ENCODE peak calls at places on chromosome 16, in four cellular contexts. F, X, D and E are unnamed samples.

GRCh38 chr16:22296225-22297113 is 740 bp upstream of the POLR3E start:
- DNase-seq in D (no peak), X (no peak), F (no peak), E (no peak)

GRCh38 chr16:62445909-62446308 is 409.7 kb upstream of the CDH8 start:
- DNase-seq in D (no peak), X (no peak), F (no peak), E (no peak)

GRCh38 chr16:87795336-87795735 is 29.6 kb upstream of the KLHDC4 start:
- DNase-seq in X (no peak), D (no peak), F (no peak), E (no peak)

GRCh38 chr16:3980311-3981111 is 100.0 kb upstream of the CREBBP start:
- DNase-seq in X (no peak), F (no peak), D (no peak), E (peak; percentile 82)

GRCh38 chr16:88730632-88731607 is 24.6 kb downstream of the CTU2 start:
- DNase-seq in X (no peak), D (peak; percentile 78), F (no peak), E (no peak)

GRCh38 chr16:19130852-19131808 is 17.4 kb downstream of the ITPRIPL2 start:
- DNase-seq in D (no peak), X (peak; percentile 67), F (no peak), E (peak; percentile 71)

GRCh38 chr16:23081675-23082119 is 67.6 kb downstream of the USP31 start:
- DNase-seq in D (no peak), X (no peak), F (no peak), E (peak; percentile 76)

GRCh38 chr16:66103245-66103644 is 263.2 kb upstream of the CDH5 start:
- DNase-seq in X (no peak), F (no peak), D (no peak), E (no peak)

GRCh38 chr16:62058412-62058811 is 22.2 kb upstream of the CDH8 start:
- DNase-seq in X (no peak), D (no peak), F (no peak), E (no peak)

GRCh38 chr16:87363771-87364476 is 19.7 kb downstream of the FBXO31 start:
- DNase-seq in X (no peak), F (no peak), D (peak; percentile 77), E (no peak)

GRCh38 chr16:24609417-24609739 is 70.0 kb downstream of the RBBP6 start:
- DNase-seq in D (no peak), F (no peak), X (no peak), E (no peak)

GRCh38 chr16:17303101-17303500 is 167.7 kb downstream of the XYLT1 start:
- DNase-seq in F (no peak), X (no peak), D (no peak), E (no peak)

GRCh38 chr16:87017388-87018012 is 299.7 kb downstream of the C16orf95 start:
- DNase-seq in F (peak; percentile 80), X (no peak), D (no peak), E (peak; percentile 71)

GRCh38 chr16:72848759-72849664 is 198.9 kb downstream of the ZFHX3 start:
- DNase-seq in X (peak; percentile 81), F (peak; percentile 56), D (peak; percentile 94), E (peak; percentile 72)

GRCh38 chr16:89092013-89092412 is 1.6 kb upstream of the ACSF3 start:
- DNase-seq in D (no peak), F (no peak), X (no peak), E (no peak)

GRCh38 chr16:63617990-63618763 is 1503.7 kb downstream of the CDH11 start:
- DNase-seq in F (no peak), D (no peak), X (no peak), E (no peak)

GRCh38 chr16:19274178-19274797 is 11.2 kb upstream of the CLEC19A start:
- DNase-seq in X (no peak), D (no peak), F (no peak), E (no peak)

GRCh38 chr16:4534151-4534790 is 4.3 kb downstream of the CDIP1 start:
- DNase-seq in D (no peak), X (no peak), F (no peak), E (no peak)

GRCh38 chr16:57507414-57508083 is 21.3 kb upstream of the DOK4 start:
- DNase-seq in F (no peak), D (peak; percentile 92), X (no peak), E (no peak)

GRCh38 chr16:2745116-2745890 is 7.1 kb upstream of the SRRM2 start:
- DNase-seq in X (no peak), F (no peak), D (no peak), E (no peak)

GRCh38 chr16:83305092-83305491 is 502.7 kb upstream of the HSBP1 start:
- DNase-seq in D (no peak), F (no peak), X (no peak), E (peak; percentile 39)

GRCh38 chr16:83705856-83706255 is 101.9 kb upstream of the HSBP1 start:
- DNase-seq in D (no peak), X (no peak), F (no peak), E (no peak)

GRCh38 chr16:13909872-13910303 is 10.1 kb upstream of the ERCC4 start:
- DNase-seq in F (no peak), D (no peak), X (no peak), E (peak; percentile 53)

GRCh38 chr16:14525021-14525420 is 105.0 kb downstream of the PARN start:
- DNase-seq in X (no peak), D (no peak), F (no peak), E (no peak)

GRCh38 chr16:17459903-17460521 is 10.7 kb downstream of the XYLT1 start:
- DNase-seq in D (no peak), F (no peak), X (no peak), E (no peak)

GRCh38 chr16:29192329-29193247 is 207.7 kb downstream of the LAT start:
- DNase-seq in F (no peak), X (peak; percentile 53), D (no peak), E (no peak)

GRCh38 chr16:64657316-64658011 is 464.4 kb downstream of the CDH11 start:
- DNase-seq in X (no peak), D (no peak), F (no peak), E (peak; percentile 38)

GRCh38 chr16:57045694-57046381 is 46.5 kb upstream of the CPNE2 start:
- DNase-seq in F (peak; percentile 21), D (peak; percentile 80), X (peak; percentile 86), E (peak; percentile 38)

GRCh38 chr16:77220427-77220826 is 21.2 kb downstream of the SYCE1L start:
- DNase-seq in F (no peak), D (no peak), X (no peak), E (no peak)

DNA sequence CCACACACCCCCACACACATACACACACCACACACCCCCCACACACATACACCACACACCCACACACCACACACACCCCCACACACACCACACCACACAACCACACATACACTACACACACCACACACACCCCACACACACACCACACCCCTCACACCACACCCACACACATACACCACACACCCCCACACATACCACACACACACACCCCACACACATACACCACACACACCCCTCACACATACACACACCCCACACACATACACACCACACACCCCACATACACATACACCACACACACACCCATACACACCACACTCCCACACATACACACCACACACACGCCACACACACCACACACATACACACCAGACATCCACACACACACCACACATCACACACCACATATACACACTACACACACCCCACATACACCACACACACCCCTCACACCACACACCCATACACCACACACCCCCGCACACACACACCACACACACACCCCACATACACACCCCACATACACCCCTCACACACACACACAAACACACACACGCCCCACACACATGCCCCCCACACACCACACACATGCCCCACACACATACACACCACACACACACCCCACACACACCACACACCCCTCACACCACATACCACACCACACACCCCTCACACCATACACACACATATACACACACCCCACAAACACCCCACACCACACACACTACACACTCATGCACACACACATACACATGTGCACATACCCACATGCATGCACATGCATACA is 25.9 kb upstream of the GSG1L start:
- DNase-seq in D (no peak), F (no peak), X (no peak), E (no peak)
- H3K4me3 ChIP-seq in D (no peak overlapping the region), F (no peak overlapping the region), X (no peak overlapping the region), E (no peak overlapping the region)

GRCh38 chr16:67668495-67669157 is 2.0 kb downstream of the C16orf86 start:
- DNase-seq in D (peak; percentile 14), X (no peak), F (no peak), E (no peak)
- TF ChIP-seq CTCF in D (peak; percentile 29), X (no peak), F (peak; percentile 43), E (peak; percentile 15)

GRCh38 chr16:67104061-67104460 is 5.7 kb upstream of the PHAF1 start:
- DNase-seq in F (no peak), D (peak; percentile 44), X (no peak), E (peak; percentile 2)

GRCh38 chr16:67108489-67108888 is 1.3 kb upstream of the PHAF1 start:
- DNase-seq in X (no peak), D (no peak), F (no peak), E (no peak)

GRCh38 chr16:67104845-67105244 is 4.9 kb upstream of the PHAF1 start:
- DNase-seq in D (no peak), X (no peak), F (no peak), E (no peak)

GRCh38 chr16:67105881-67106280 is 3.9 kb upstream of the PHAF1 start:
- DNase-seq in F (no peak), D (no peak), X (no peak), E (no peak)

GRCh38 chr16:67105251-67105650 is 4.5 kb upstream of the PHAF1 start:
- DNase-seq in D (no peak), X (no peak), F (no peak), E (no peak)
- H3K4me3 ChIP-seq in D (no peak overlapping the region), X (no peak overlapping the region), F (no peak overlapping the region), E (no peak overlapping the region)

GRCh38 chr16:35598696-35599332 is 2139.4 kb downstream of the TP53TG3F start:
- DNase-seq in F (peak; percentile 57), D (no peak), X (no peak), E (no peak)

GRCh38 chr16:35596467-35596866 is 2137.1 kb downstream of the TP53TG3F start:
- DNase-seq in F (no peak), D (no peak), X (no peak), E (no peak)

GRCh38 chr16:35602116-35602515 is 2142.7 kb downstream of the TP53TG3F start:
- DNase-seq in X (no peak), F (no peak), D (no peak), E (no peak)

DNA sequence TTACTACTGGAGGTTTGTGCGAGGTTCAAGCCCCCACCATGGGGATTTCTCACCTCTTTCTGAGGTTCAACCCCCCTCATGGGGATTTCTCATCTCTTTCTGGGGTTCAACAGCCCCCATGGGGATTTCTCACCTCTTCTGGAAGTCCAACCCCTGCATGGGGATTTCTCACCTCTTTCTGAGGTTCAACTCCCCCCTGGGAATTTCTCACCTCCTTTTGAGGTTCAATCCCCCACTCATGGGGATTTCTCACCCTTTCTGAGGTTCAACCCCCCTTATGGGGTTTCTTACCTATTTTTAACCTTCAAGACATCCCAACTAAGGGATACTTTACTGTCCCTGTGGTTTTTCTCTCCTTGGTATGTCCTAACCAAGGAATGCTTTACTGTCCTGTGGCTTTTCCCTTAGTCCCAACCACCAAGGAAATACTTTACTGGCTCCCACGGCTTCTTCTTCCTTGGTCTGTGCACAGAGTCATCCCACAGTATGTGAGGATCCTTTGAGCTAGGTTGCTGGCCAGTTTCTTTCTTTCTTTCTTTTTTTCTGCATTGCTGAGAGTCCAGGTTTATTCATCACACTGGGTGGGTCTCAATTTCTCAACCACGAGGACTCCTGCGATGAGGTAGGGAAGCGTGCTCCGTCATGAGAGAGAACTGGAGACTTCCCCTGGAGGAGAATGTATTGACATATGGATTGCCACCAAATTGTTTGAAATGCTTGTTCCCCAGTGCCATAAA is 2140.2 kb downstream of the TP53TG3F start:
- DNase-seq in X (no peak), D (no peak), F (no peak), E (no peak)
- TF ChIP-seq CTCF in X (no peak), D (no peak), F (no peak), E (no peak)

GRCh38 chr16:11672206-11673090 is 4.2 kb downstream of the SNN start:
- DNase-seq in D (no peak), X (no peak), F (no peak), E (no peak)
- H3K4me3 ChIP-seq in D (no peak overlapping the region), X (no peak overlapping the region), F (no peak overlapping the region), E (no peak overlapping the region)